ENCODE peak calls at places on chromosomes 3 and 15, in eight cellular contexts. G is mucosa of gallbladder; D is RPMI8226; K is naive thymus-derived CD4-positive, alpha-beta T cell; M is WERI-Rb-1; U is fibroblast of the aortic adventitia; C is ascending aorta; H is progenitor cell of endocrine pancreas. I is an unnamed sample.

GRCh38 chr15:77034620-77035467 is 36.1 kb downstream of the TSPAN3 start:
- DNase-seq in C (peak; percentile 63), G (peak; percentile 10), H (peak; percentile 21), D (peak; percentile 67), K (peak; percentile 38), M (peak; percentile 53), U (no peak), I (peak; percentile 17)

GRCh38 chr3:14142567-14143270 is 17.9 kb downstream of the TMEM43 start:
- DNase-seq in G (no peak), M (no peak), H (no peak), K (peak; percentile 71), D (no peak), C (peak; percentile 58), U (no peak), I (peak; percentile 45)

GRCh38 chr3:15360786-15361493 is 28.6 kb upstream of the SH3BP5 start:
- DNase-seq in G (no peak), K (no peak), H (no peak), U (peak; percentile 82), D (no peak), M (no peak), C (no peak), I (no peak)

GRCh38 chr15:24683736-24684135 is 8.2 kb downstream of the NPAP1 start:
- DNase-seq in H (no peak), K (no peak), C (no peak), M (no peak), U (no peak), D (no peak), G (no peak), I (no peak)

GRCh38 chr15:74128785-74129350 is 1.5 kb upstream of the ISLR2 start:
- DNase-seq in G (no peak), U (no peak), D (no peak), M (no peak), K (no peak), H (no peak), C (no peak), I (no peak)

GRCh38 chr15:85618956-85619491 is 175.7 kb downstream of the KLHL25 start:
- DNase-seq in G (peak; percentile 79), C (peak; percentile 94), D (no peak), M (no peak), U (peak; percentile 97), H (no peak), K (peak; percentile 27), I (peak; percentile 45)

GRCh38 chr15:59707619-59708018 is 18.5 kb upstream of the BNIP2 start:
- DNase-seq in H (no peak), M (no peak), D (no peak), U (no peak), C (no peak), G (no peak), K (no peak), I (no peak)

GRCh38 chr15:29670945-29671307 is 151.3 kb downstream of the TJP1 start:
- DNase-seq in G (peak; percentile 87), D (no peak), C (peak; percentile 66), M (no peak), U (peak; percentile 87), H (no peak), K (no peak), I (no peak)

GRCh38 chr3:525415-525814 is 328.9 kb downstream of the CHL1 start:
- DNase-seq in U (no peak), C (no peak), M (no peak), G (no peak), H (no peak), D (peak; percentile 11), K (no peak), I (no peak)

GRCh38 chr15:98760112-98760826 is 111.9 kb downstream of the IGF1R start:
- DNase-seq in K (no peak), G (no peak), C (no peak), H (no peak), M (no peak), D (no peak), U (no peak), I (no peak)

GRCh38 chr3:69384379-69384778 is 1.5 kb downstream of the FRMD4B start:
- DNase-seq in M (no peak), U (no peak), K (no peak), D (no peak), C (no peak), H (no peak), G (no peak), I (no peak)

GRCh38 chr3:152760591-152760990 is 74.3 kb upstream of the P2RY1 start:
- DNase-seq in U (no peak), D (no peak), K (no peak), M (no peak), G (no peak), H (no peak), C (no peak), I (no peak)

GRCh38 chr15:69893863-69894262 is 203.9 kb downstream of the TLE3 start:
- DNase-seq in U (peak; percentile 66), C (no peak), K (no peak), H (no peak), M (peak; percentile 65), G (peak; percentile 20), D (no peak), I (no peak)

GRCh38 chr3:45479627-45480026 is 91.3 kb downstream of the LARS2 start:
- DNase-seq in G (no peak), U (peak; percentile 86), M (no peak), D (no peak), H (no peak), K (no peak), C (no peak), I (no peak)

I was measured in activated CD4-positive, alpha-beta memory T cell treated with anti-CD3 and anti-CD28 coated beads, Interleukin-2, amount 10 ng/mL, durations not matched to agents 7 days and 5 days.